ENCODE peak calls at places on chromosome 3, in seven cellular contexts. Q is psoas muscle; W is stimulated activated naive CD4-positive, alpha-beta T cell; N is Caco-2; V is GDM1; G is substantia nigra; O is amygdala. A is an unnamed sample.
A peak's percentile ranks its signal among the peaks of the same experiment; 100 is the strongest.

GRCh38 chr3:188497021-188497420 is 343.1 kb downstream of the LPP start:
- DNase-seq in Q (no peak), W (no peak), N (no peak), V (no peak), G (no peak), O (no peak), A (no peak)

GRCh38 chr3:12965999-12966846 is 107.0 kb downstream of the IQSEC1 start:
- DNase-seq in Q (peak; percentile 35), W (no peak), N (no peak), V (no peak), G (peak; percentile 67), O (no peak), A (no peak)

GRCh38 chr3:45236964-45237363 is 10.9 kb upstream of the TMEM158 start:
- DNase-seq in Q (no peak), W (no peak), N (no peak), V (no peak), G (no peak), O (no peak), A (no peak)

GRCh38 chr3:117488983-117489382 is 779.4 kb downstream of the TUSC7 start:
- DNase-seq in Q (no peak), W (no peak), N (no peak), V (no peak), G (no peak), O (no peak), A (no peak)

GRCh38 chr3:21914451-21914850 is 163.4 kb upstream of the ZNF385D start:
- DNase-seq in Q (no peak), W (no peak), N (no peak), V (no peak), G (no peak), O (no peak), A (no peak)

GRCh38 chr3:124853446-124853845 is 33.7 kb downstream of the ITGB5 start:
- DNase-seq in Q (no peak), W (no peak), N (no peak), V (no peak), G (no peak), O (no peak), A (no peak)

GRCh38 chr3:145869958-145870357 is 291.0 kb downstream of the PLOD2 start:
- DNase-seq in Q (no peak), W (no peak), N (no peak), V (no peak), G (no peak), O (no peak), A (no peak)

GRCh38 chr3:125375950-125376679 is 990 bp upstream of the ZNF148 start:
- DNase-seq in Q (no peak), W (no peak), N (no peak), V (no peak), G (no peak), O (no peak), A (no peak)

GRCh38 chr3:42725454-42725853 is 22.9 kb upstream of the HHATL start:
- DNase-seq in Q (no peak), W (no peak), N (no peak), V (no peak), G (no peak), O (no peak), A (no peak)

GRCh38 chr3:44954962-44955361 is 21.0 kb downstream of the ZDHHC3 start:
- DNase-seq in Q (no peak), W (no peak), N (no peak), V (no peak), G (no peak), O (no peak), A (no peak)

GRCh38 chr3:133047980-133048379 is 9.8 kb downstream of the TMEM108 start:
- DNase-seq in Q (no peak), W (no peak), N (no peak), V (no peak), G (no peak), O (no peak), A (no peak)